ENCODE peak calls at places on chromosomes 13 and 19, in four cellular contexts. F is osteoblast; C is effector memory CD4-positive, alpha-beta T cell; D is Karpas-422. V is an unnamed sample.

GRCh38 chr13:95023405-95023804 is 277.8 kb downstream of the ABCC4 start:
- DNase-seq in D (no peak), F (no peak), C (no peak), V (no peak)

GRCh38 chr13:112733661-112734379 is 44.0 kb downstream of the ATP11A start:
- DNase-seq in F (peak; percentile 74), C (no peak), D (no peak), V (no peak)

GRCh38 chr13:109794095-109794494 is 7.7 kb upstream of the IRS2 start:
- DNase-seq in C (no peak), F (no peak), D (no peak), V (no peak)

GRCh38 chr13:105709181-105709580 is 826.3 kb downstream of the EFNB2 start:
- DNase-seq in D (no peak), F (no peak), C (no peak), V (no peak)

GRCh38 chr13:75418186-75418843 is 63.7 kb downstream of the TBC1D4 start:
- DNase-seq in D (no peak), F (no peak), C (no peak), V (no peak)

GRCh38 chr19:5828661-5829566 is 10.6 kb downstream of the FUT6 start:
- DNase-seq in F (peak; percentile 87), C (peak; percentile 2), D (no peak), V (no peak)

GRCh38 chr13:34942732-34943674 is 933 bp downstream of the NBEA start:
- DNase-seq in C (no peak), D (no peak), F (peak; percentile 65), V (peak; percentile 7)

GRCh38 chr19:18156841-18157464 is 4.0 kb downstream of the PIK3R2 start:
- DNase-seq in F (peak; percentile 98), D (no peak), C (no peak), V (no peak)

GRCh38 chr13:48446454-48446853 is 33.5 kb upstream of the LPAR6 start:
- DNase-seq in C (no peak), F (no peak), D (no peak), V (no peak)

GRCh38 chr13:110132178-110132975 is 174.6 kb downstream of the COL4A1 start:
- DNase-seq in D (no peak), C (no peak), F (peak; percentile 88), V (no peak)

GRCh38 chr13:79966502-79966901 is 374.4 kb downstream of the SPRY2 start:
- DNase-seq in F (peak; percentile 44), D (no peak), C (no peak), V (no peak)

GRCh38 chr13:42996584-42996983 is 4.5 kb upstream of the EPSTI1 start:
- DNase-seq in D (no peak), C (no peak), F (peak; percentile 86), V (no peak)

GRCh38 chr13:20264271-20265018 is 32.3 kb upstream of the GJB6 start:
- DNase-seq in F (no peak), C (no peak), D (no peak), V (no peak)

GRCh38 chr13:70896136-70896535 is 787.9 kb upstream of the KLHL1 start:
- DNase-seq in C (no peak), D (no peak), F (no peak), V (no peak)

DNA sequence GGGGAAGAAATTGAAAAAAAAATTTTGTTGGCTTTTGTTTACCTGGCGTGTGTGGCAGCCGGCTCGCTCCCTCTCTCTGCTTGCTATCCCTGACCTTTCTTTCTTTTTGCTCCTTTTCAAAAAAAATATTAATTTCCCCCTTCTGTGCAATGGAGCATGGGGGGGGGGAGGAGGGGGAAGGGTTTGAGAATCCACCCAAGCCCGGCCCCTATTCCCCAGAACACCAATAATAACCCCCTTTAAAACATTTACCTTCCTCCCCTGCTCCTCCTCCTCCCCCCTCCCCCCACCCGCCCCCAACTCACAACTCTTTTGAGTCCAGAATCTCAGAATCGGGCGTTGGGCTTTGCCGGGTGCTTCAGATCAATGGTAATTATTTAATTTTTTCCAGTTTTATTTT is 28.4 kb downstream of the NFIX start:
- DNase-seq in D (no peak), C (no peak), F (peak; percentile 44), V (no peak)
- H3K27ac ChIP-seq in D (no peak overlapping the region), C (no peak overlapping the region), F (peak overlapping the region; percentile 93), V (no peak overlapping the region)

GRCh38 chr19:10748195-10748923 is 30.5 kb downstream of the DNM2 start:
- DNase-seq in D (no peak), F (peak; percentile 72), C (no peak), V (no peak)
- H3K4me1 ChIP-seq in D (no peaks in the 10 kb centered on the region), F (peaks cover 14% of the 10 kb centered on the region), C (peaks cover 15% of the 10 kb centered on the region), V (peaks cover 55% of the 10 kb centered on the region)

GRCh38 chr19:31316201-31316951 is 32.9 kb downstream of the TSHZ3 start:
- DNase-seq in D (no peak), F (no peak), C (no peak), V (no peak)
- H3K4me3 ChIP-seq in D (no peak overlapping the region), F (peak overlapping the region; percentile 26), C (no peak overlapping the region), V (no peak overlapping the region)

GRCh38 chr19:12034196-12034595 is 1.3 kb downstream of the ZNF433 start:
- DNase-seq in C (no peak), D (no peak), F (peak; percentile 62), V (no peak)

GRCh38 chr19:12034610-12035009 is 869 bp downstream of the ZNF433 start:
- DNase-seq in D (no peak), C (no peak), F (no peak), V (no peak)

DNA sequence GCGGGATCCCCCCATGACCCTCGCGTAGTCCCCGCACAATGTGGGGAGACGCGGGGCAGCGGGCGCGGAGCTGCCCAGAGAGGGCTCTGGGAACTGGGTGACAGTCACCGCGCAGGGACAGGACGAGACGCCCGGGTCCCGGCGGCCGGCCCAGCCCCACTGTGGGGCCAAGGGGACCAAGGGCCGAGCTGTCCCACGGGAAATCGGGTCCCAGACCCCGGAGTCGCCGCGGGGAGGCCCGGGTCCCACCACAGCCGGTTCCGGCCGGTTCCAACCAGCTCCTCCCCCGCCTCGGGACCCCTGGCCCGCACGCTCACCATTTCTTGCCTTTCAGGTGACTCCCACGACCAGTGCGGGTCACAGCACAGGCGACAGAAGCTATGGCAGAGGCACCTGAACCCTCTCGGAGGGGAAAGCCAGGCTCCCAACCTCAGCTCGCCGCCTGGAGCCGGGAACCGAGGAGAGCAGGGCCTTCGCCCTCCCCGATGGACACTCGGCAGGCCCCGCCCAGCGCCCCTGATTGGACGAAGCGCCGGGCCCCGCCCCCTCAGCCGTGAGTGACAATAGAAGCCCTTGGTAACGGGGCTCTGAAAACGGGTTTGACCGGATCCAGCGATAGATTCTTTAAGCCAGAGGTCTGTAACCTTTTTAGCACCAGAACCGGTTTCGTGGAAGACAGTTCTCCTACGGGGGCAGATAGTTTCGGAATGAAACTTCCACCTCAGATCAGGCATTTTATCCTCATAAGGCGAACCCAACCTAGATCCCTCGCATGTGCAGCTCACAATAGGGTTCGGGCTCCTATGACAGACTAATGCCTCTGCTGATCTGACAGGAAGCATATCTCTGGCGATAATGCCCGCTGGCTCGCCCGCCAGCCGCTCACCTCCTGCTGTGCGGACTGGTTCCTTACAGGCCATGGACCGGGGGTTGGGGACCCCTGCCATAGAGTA is at the start of gene ZNF433:
- DNase-seq in C (peak; percentile 29), F (peak; percentile 99), D (peak; percentile 95), V (peak; percentile 59)
- H3K27ac ChIP-seq in C (no peak within 1 kb of the TSS), F (peak within 1 kb of the TSS; percentile 95), D (no peak within 1 kb of the TSS), V (peak within 1 kb of the TSS; percentile 58)

DNA sequence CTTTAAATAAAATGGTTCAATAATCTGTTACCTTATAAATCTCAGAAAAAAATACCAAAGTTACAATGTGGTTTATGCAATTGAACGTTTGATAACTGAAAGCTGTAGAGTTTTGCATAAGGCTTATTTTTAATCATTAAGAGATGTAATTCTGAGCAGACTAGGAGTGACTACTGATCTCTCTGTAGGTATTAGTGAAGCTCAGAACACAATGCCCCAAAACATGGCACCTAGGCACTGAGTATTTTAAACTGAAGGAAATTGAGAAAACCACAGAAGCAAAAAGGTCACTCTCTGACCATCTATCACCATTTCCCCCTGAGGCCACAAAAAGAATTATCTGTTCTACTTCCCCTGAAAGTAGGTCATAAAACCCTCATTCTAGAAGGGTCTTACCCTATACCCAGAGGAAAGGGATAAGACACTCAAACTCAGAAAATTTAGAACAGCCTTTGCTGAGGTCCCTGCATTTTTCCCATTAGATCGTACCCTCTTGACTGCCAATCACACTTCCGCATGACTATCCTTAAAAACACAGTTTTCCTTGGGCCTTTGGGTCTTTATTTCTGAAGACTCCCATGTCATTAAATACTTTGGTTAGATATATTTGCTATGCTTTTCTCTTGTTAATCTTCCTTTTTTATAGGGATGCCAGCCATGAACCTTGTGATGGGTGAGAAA is 158.1 kb downstream of the PCDH9 start:
- DNase-seq in C (no peak), D (no peak), F (no peak), V (no peak)
- H3K4me1 ChIP-seq in C (no peaks in the 10 kb centered on the region), D (no peaks in the 10 kb centered on the region), F (no peaks in the 10 kb centered on the region), V (no peaks in the 10 kb centered on the region)

GRCh38 chr19:30224689-30225606 is 147.2 kb upstream of the ZNF536 start:
- DNase-seq in F (peak; percentile 86), C (no peak), D (no peak), V (no peak)

GRCh38 chr19:30227661-30228112 is 144.5 kb upstream of the ZNF536 start:
- DNase-seq in D (peak; percentile 88), C (no peak), F (peak; percentile 99), V (no peak)

GRCh38 chr19:30225615-30226463 is 146.3 kb upstream of the ZNF536 start:
- DNase-seq in F (no peak), C (no peak), D (no peak), V (no peak)

GRCh38 chr19:30227071-30227621 is 145.0 kb upstream of the ZNF536 start:
- DNase-seq in C (no peak), F (no peak), D (no peak), V (no peak)

GRCh38 chr19:30226464-30227070 is 145.6 kb upstream of the ZNF536 start:
- DNase-seq in D (no peak), F (peak; percentile 89), C (no peak), V (no peak)
- H3K4me3 ChIP-seq in D (peak overlapping the region; percentile 63), F (peak overlapping the region; percentile 68), C (peak overlapping the region; percentile 35), V (no peak overlapping the region)

GRCh38 chr13:27772651-27773425 is 19.4 kb upstream of the GSX1 start:
- DNase-seq in D (no peak), C (no peak), F (no peak), V (no peak)

GRCh38 chr13:27770809-27771208 is 21.5 kb upstream of the GSX1 start:
- DNase-seq in C (no peak), F (no peak), D (peak; percentile 75), V (no peak)

GRCh38 chr13:27775943-27776342 is 16.3 kb upstream of the GSX1 start:
- DNase-seq in F (no peak), D (no peak), C (no peak), V (no peak)

GRCh38 chr13:27774169-27774568 is 18.1 kb upstream of the GSX1 start:
- DNase-seq in D (peak; percentile 44), F (no peak), C (no peak), V (no peak)

GRCh38 chr13:27774651-27775050 is 17.6 kb upstream of the GSX1 start:
- DNase-seq in C (no peak), F (no peak), D (peak; percentile 47), V (no peak)
- H3K27ac ChIP-seq in C (no peak overlapping the region), F (no peak overlapping the region), D (no peak overlapping the region), V (no peak overlapping the region)